ENCODE peak calls at places on chromosomes 16 and 17, in six cellular contexts. One of them, this sample, is unnamed. For H3K4me1 and H3K9me3, the result is how much of the 10 kb centered on the place peaks cover.

GRCh38 chr16:83365166-83365565 is 442.6 kb upstream of the HSBP1 start:
- DNase-seq in Karpas-422: no peak
- DNase-seq in vagina: no peak
- DNase-seq in thoracic aorta: no peak
- DNase-seq in lower lobe of right lung: no peak
- DNase-seq in A549: no peak
- DNase-seq in this sample: no peak

GRCh38 chr17:66786101-66786500 is 48.8 kb upstream of the CACNG5 start:
- DNase-seq in thoracic aorta: no peak
- DNase-seq in vagina: no peak
- DNase-seq in lower lobe of right lung: no peak
- DNase-seq in Karpas-422: peak
- DNase-seq in A549: no peak
- DNase-seq in this sample: no peak

GRCh38 chr16:68491576-68491950 is 43.3 kb upstream of the SMPD3 start:
- DNase-seq in A549: no peak
- DNase-seq in lower lobe of right lung: no peak
- DNase-seq in Karpas-422: no peak
- DNase-seq in thoracic aorta: no peak
- DNase-seq in vagina: no peak
- DNase-seq in this sample: no peak

GRCh38 chr17:79721993-79722671 is 8.6 kb upstream of the ENPP7 start:
- DNase-seq in Karpas-422: peak
- DNase-seq in A549: peak
- DNase-seq in lower lobe of right lung: no peak
- DNase-seq in vagina: no peak
- DNase-seq in thoracic aorta: no peak
- DNase-seq in this sample: no peak

GRCh38 chr17:83031321-83031945 is 48.0 kb upstream of the METRNL start:
- DNase-seq in lower lobe of right lung: no peak
- DNase-seq in A549: no peak
- DNase-seq in thoracic aorta: no peak
- DNase-seq in Karpas-422: no peak
- DNase-seq in vagina: peak
- DNase-seq in this sample: no peak

GRCh38 chr17:49630113-49630900 is 47.6 kb downstream of the SPOP start:
- DNase-seq in A549: no peak
- DNase-seq in thoracic aorta: no peak
- DNase-seq in vagina: no peak
- DNase-seq in Karpas-422: no peak
- DNase-seq in lower lobe of right lung: no peak
- DNase-seq in this sample: no peak

GRCh38 chr17:61759362-61759761 is 104.0 kb downstream of the BRIP1 start:
- DNase-seq in thoracic aorta: no peak
- DNase-seq in Karpas-422: no peak
- DNase-seq in A549: no peak
- DNase-seq in lower lobe of right lung: no peak
- DNase-seq in vagina: no peak
- DNase-seq in this sample: no peak

GRCh38 chr16:81462683-81463082 is 18.1 kb downstream of the CMIP start:
- DNase-seq in A549: no peak
- DNase-seq in vagina: no peak
- DNase-seq in thoracic aorta: no peak
- DNase-seq in lower lobe of right lung: no peak
- DNase-seq in Karpas-422: no peak
- DNase-seq in this sample: no peak

GRCh38 chr17:40107266-40107980 is 7.0 kb upstream of the NR1D1 start:
- DNase-seq in thoracic aorta: no peak
- DNase-seq in vagina: peak
- DNase-seq in Karpas-422: no peak
- DNase-seq in lower lobe of right lung: no peak
- DNase-seq in A549: no peak
- DNase-seq in this sample: no peak

GRCh38 chr17:50375858-50376538 is 3.0 kb downstream of the EME1 start:
- DNase-seq in lower lobe of right lung: no peak
- DNase-seq in Karpas-422: no peak
- DNase-seq in A549: no peak
- DNase-seq in vagina: no peak
- DNase-seq in thoracic aorta: no peak
- DNase-seq in this sample: no peak

GRCh38 chr16:56560447-56560846 is 4.4 kb upstream of the MT4 start:
- DNase-seq in thoracic aorta: no peak
- DNase-seq in vagina: no peak
- DNase-seq in A549: no peak
- DNase-seq in lower lobe of right lung: no peak
- DNase-seq in Karpas-422: no peak
- DNase-seq in this sample: no peak

GRCh38 chr17:82234211-82235055 is 5.6 kb downstream of the SLC16A3 start:
- DNase-seq in A549: no peak
- DNase-seq in Karpas-422: peak
- DNase-seq in lower lobe of right lung: no peak
- DNase-seq in vagina: no peak
- DNase-seq in thoracic aorta: no peak
- DNase-seq in this sample: peak

GRCh38 chr17:17719199-17719940 is 38.1 kb downstream of the RAI1 start:
- DNase-seq in vagina: no peak
- DNase-seq in A549: no peak
- DNase-seq in Karpas-422: no peak
- DNase-seq in thoracic aorta: no peak
- DNase-seq in lower lobe of right lung: no peak
- DNase-seq in this sample: no peak

GRCh38 chr17:33038740-33039139 is 47.1 kb downstream of the SPACA3 start:
- DNase-seq in Karpas-422: peak
- DNase-seq in lower lobe of right lung: no peak
- DNase-seq in thoracic aorta: no peak
- DNase-seq in vagina: no peak
- DNase-seq in A549: peak
- DNase-seq in this sample: no peak

DNA sequence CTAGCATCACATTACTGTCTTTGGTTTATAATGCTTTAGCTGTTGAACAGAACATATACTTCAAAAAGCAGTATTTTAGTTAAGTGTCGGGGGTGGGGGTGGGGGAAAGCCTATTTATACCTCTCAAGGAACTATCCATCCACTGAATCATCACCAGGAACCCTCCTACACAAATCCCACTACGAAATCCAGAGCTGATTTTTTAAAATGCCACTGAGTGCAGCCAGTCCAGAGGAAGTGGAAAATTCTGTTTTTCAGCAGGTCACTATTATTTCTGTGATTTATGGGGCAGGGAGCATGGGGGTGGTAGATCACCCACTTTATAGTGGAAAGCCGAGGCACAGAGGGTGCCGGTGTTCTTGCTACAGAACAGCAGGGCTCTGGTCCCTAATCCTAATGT is 284.1 kb downstream of the SOX9 start:
- DNase-seq in lower lobe of right lung: no peak
- DNase-seq in vagina: no peak
- DNase-seq in Karpas-422: no peak
- DNase-seq in A549: no peak
- DNase-seq in thoracic aorta: no peak
- DNase-seq in this sample: no peak
- H3K4me1 ChIP-seq in lower lobe of right lung: under half
- H3K4me1 ChIP-seq in vagina: under half
- H3K4me1 ChIP-seq in Karpas-422: half or more
- H3K4me1 ChIP-seq in A549: half or more
- H3K4me1 ChIP-seq in thoracic aorta: under half
- H3K4me1 ChIP-seq in this sample: under half

GRCh38 chr17:45338996-45339535 is 22.2 kb upstream of the MAP3K14 start:
- DNase-seq in lower lobe of right lung: no peak
- DNase-seq in Karpas-422: no peak
- DNase-seq in thoracic aorta: no peak
- DNase-seq in vagina: peak
- DNase-seq in A549: no peak
- DNase-seq in this sample: no peak

GRCh38 chr17:45342306-45342705 is 25.5 kb upstream of the MAP3K14 start:
- DNase-seq in lower lobe of right lung: no peak
- DNase-seq in thoracic aorta: no peak
- DNase-seq in vagina: no peak
- DNase-seq in A549: no peak
- DNase-seq in Karpas-422: no peak
- DNase-seq in this sample: no peak

GRCh38 chr17:45341389-45342158 is 24.8 kb upstream of the MAP3K14 start:
- DNase-seq in A549: peak
- DNase-seq in Karpas-422: no peak
- DNase-seq in lower lobe of right lung: peak
- DNase-seq in vagina: peak
- DNase-seq in thoracic aorta: no peak
- DNase-seq in this sample: no peak

GRCh38 chr17:45338023-45338781 is 21.4 kb upstream of the MAP3K14 start:
- DNase-seq in Karpas-422: no peak
- DNase-seq in A549: no peak
- DNase-seq in thoracic aorta: no peak
- DNase-seq in vagina: peak
- DNase-seq in lower lobe of right lung: no peak
- DNase-seq in this sample: no peak

DNA sequence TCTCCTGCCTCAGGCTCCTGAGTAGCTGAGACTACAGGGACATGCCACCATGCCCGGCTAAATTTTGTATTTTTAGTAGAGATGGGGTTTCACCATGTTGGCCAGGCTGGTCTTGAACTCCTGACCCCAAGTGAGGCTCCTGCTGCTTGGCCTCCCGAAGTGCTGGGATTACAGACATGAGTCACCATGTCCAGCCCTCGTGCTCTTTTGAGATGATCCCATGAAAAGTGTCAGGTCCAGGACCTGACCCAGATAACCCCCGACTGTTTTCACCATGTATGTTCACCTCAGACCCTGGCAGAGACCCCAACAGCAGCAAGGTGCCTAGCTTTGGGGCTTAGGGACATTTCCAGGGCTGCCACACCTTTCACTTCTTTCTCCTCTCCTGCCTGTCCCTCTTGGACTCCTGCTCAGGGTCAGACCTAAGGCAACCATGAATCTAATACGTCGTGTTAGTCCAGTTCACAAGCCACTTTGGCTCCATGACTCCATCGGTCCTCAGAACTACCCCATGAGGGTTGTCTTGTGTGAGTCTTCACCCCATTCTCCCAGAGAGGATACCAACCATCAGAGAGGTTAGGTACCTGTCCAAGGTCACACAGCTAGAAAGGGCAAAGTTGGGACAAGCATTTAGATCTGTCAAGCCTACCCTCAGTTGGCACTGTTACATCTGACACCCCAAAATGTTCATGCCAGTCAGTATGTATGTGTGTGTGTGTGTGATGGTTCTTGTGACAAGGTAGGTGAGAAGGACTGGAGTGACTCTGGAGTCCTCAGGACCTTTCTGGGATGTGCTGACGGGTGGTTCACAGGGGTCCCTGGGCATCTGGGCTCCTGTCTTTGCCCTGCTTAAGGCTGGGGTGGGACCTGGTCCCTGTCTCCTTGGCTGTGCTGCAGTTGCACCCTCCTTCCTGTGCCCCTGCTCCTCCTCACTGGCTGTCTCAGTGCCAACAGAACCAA is 23.1 kb upstream of the MAP3K14 start:
- DNase-seq in Karpas-422: no peak
- DNase-seq in vagina: peak
- DNase-seq in thoracic aorta: no peak
- DNase-seq in lower lobe of right lung: no peak
- DNase-seq in A549: no peak
- DNase-seq in this sample: no peak
- H3K4me3 ChIP-seq in Karpas-422: no peak
- H3K4me3 ChIP-seq in vagina: no peak
- H3K4me3 ChIP-seq in thoracic aorta: no peak
- H3K4me3 ChIP-seq in lower lobe of right lung: no peak
- H3K4me3 ChIP-seq in A549: no peak
- H3K4me3 ChIP-seq in this sample: no peak

GRCh38 chr17:16622540-16623277 is 30.9 kb downstream of the ZNF624 start:
- DNase-seq in Karpas-422: no peak
- DNase-seq in vagina: no peak
- DNase-seq in lower lobe of right lung: no peak
- DNase-seq in A549: no peak
- DNase-seq in thoracic aorta: no peak
- DNase-seq in this sample: no peak
- H3K9me3 ChIP-seq in Karpas-422: half or more
- H3K9me3 ChIP-seq in vagina: under half
- H3K9me3 ChIP-seq in lower lobe of right lung: half or more
- H3K9me3 ChIP-seq in A549: half or more
- H3K9me3 ChIP-seq in thoracic aorta: half or more
- H3K9me3 ChIP-seq in this sample: half or more

GRCh38 chr16:23143391-23143790 is 5.9 kb downstream of the USP31 start:
- DNase-seq in Karpas-422: no peak
- DNase-seq in A549: no peak
- DNase-seq in vagina: no peak
- DNase-seq in thoracic aorta: no peak
- DNase-seq in lower lobe of right lung: no peak
- DNase-seq in this sample: no peak
- H3K4me1 ChIP-seq in Karpas-422: under half
- H3K4me1 ChIP-seq in A549: half or more
- H3K4me1 ChIP-seq in vagina: half or more
- H3K4me1 ChIP-seq in thoracic aorta: under half
- H3K4me1 ChIP-seq in lower lobe of right lung: under half
- H3K4me1 ChIP-seq in this sample: under half

DNA sequence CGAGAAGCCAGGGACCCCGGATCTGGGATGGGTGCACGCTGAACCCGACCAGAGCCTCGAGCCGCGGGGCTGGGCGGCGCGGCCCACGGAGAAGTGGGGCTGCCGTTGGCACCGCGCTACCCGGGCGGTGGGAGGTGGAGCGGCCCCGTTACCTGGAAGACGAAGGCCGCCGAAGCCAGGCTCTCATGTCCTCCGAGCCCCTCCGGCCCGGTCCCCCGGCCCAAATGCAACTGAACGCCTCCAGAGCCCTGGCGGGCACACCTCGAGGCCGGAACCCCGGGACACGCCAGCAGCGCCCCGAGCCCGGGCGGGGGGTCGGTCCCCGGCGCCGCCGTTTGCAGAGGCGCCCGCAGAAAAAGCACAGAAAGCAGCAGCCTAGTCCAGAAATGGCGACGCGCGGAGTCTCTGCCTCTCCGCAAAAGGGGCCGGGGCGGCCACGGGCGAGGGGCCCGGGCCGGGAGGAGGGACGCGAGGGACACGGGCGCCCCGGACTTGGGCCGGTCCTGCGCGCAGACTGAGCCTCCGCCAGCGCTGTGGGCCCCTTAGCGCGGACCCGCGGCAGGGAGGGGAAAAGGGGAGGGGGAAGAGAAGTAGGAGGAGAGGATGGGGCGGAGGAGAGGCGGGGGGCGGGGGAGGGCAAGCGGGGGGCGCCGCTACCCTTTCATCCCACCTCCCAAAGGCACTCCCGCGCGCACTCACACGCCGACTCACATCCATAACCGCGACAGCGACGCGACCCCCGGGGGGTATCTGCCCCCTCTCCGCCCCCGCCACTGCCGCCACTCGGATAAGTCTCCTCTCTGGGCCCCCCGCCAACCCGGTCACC is 1.4 kb downstream of the AXIN2 start:
- DNase-seq in vagina: no peak
- DNase-seq in lower lobe of right lung: peak
- DNase-seq in A549: peak
- DNase-seq in Karpas-422: no peak
- DNase-seq in thoracic aorta: no peak
- DNase-seq in this sample: peak
- H3K4me3 ChIP-seq in vagina: no peak
- H3K4me3 ChIP-seq in lower lobe of right lung: no peak
- H3K4me3 ChIP-seq in A549: peak
- H3K4me3 ChIP-seq in Karpas-422: peak
- H3K4me3 ChIP-seq in thoracic aorta: no peak
- H3K4me3 ChIP-seq in this sample: peak

DNA sequence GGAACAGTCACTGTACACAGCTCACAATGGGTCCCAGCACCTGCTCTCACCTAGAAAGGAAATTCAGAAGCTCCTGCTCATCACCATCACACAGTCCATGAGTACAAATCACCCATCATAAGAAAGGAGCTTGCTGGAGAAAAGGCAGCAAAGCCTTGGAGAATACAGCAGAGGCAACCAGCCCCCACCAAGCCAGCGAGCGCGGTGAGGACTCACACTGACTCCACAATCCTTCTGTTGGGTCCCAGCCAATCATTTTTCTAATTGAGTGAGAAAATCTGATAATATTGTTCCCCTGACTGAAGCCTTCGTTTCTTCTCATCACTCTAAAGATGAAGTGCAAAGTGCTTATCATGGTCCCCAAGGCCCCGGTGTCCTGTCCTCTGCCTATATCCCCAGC is 298.3 kb downstream of the SLC39A11 start:
- DNase-seq in Karpas-422: no peak
- DNase-seq in vagina: no peak
- DNase-seq in lower lobe of right lung: no peak
- DNase-seq in thoracic aorta: no peak
- DNase-seq in A549: no peak
- DNase-seq in this sample: no peak
- H3K9me3 ChIP-seq in Karpas-422: under half
- H3K9me3 ChIP-seq in vagina: under half
- H3K9me3 ChIP-seq in lower lobe of right lung: under half
- H3K9me3 ChIP-seq in thoracic aorta: under half
- H3K9me3 ChIP-seq in A549: under half
- H3K9me3 ChIP-seq in this sample: under half

This sample was measured in mucosa of descending colon.